ENCODE peak calls at places on chromosomes 12 and 14, in ten cellular contexts. T, Q, Z, U, M, E, N, B, X and I are unnamed samples.

GRCh38 chr12:50546441-50547318 is 41.9 kb downstream of the DIP2B start:
- DNase-seq in T (no peak), Q (no peak), Z (peak), U (no peak), M (no peak), E (no peak), N (no peak), B (peak), X (no peak), I (peak)

GRCh38 chr12:22500100-22500499 is 44.2 kb downstream of the C2CD5 start:
- DNase-seq in T (no peak), Q (no peak), Z (no peak), U (no peak), M (no peak), E (no peak), N (no peak), B (no peak), X (no peak), I (no peak)

GRCh38 chr14:39055786-39056474 is 47.1 kb downstream of the SEC23A start:
- DNase-seq in T (no peak), Q (no peak), Z (no peak), U (no peak), M (no peak), E (no peak), N (peak), B (no peak), X (no peak), I (no peak)

GRCh38 chr12:52672321-52672933 is 7.8 kb downstream of the KRT1 start:
- DNase-seq in T (no peak), Q (no peak), Z (peak), U (no peak), M (no peak), E (no peak), N (no peak), B (no peak), X (peak), I (no peak)

GRCh38 chr12:116161588-116161987 is 115.9 kb downstream of the MED13L start:
- DNase-seq in T (no peak), Q (no peak), Z (peak), U (no peak), M (no peak), E (no peak), N (no peak), B (no peak), X (no peak), I (no peak)

GRCh38 chr14:21631084-21631483 is 3.7 kb downstream of the OR10G2 start:
- DNase-seq in T (no peak), Q (peak), Z (no peak), U (peak), M (no peak), E (no peak), N (no peak), B (no peak), X (no peak), I (no peak)

GRCh38 chr14:31492759-31493498 is 5.1 kb upstream of the GPR33 start:
- DNase-seq in T (no peak), Q (no peak), Z (no peak), U (no peak), M (no peak), E (no peak), N (no peak), B (no peak), X (no peak), I (no peak)

GRCh38 chr14:104512061-104512460 is 67.5 kb upstream of the C14orf180 start:
- DNase-seq in T (no peak), Q (no peak), Z (no peak), U (no peak), M (no peak), E (no peak), N (no peak), B (no peak), X (no peak), I (no peak)

GRCh38 chr12:28460420-28461130 is 270.3 kb downstream of the CCDC91 start:
- DNase-seq in T (no peak), Q (no peak), Z (no peak), U (no peak), M (no peak), E (no peak), N (peak), B (no peak), X (no peak), I (no peak)